ENCODE peak calls at places on chromosomes 11 and 22, in four cellular contexts. F is IMR-90, Q is body of pancreas, P is PC-9. T is an unnamed sample. For H3K4me1, the result is how much of the 10 kb centered on the place peaks cover.

GRCh38 chr11:95055273-95055897 is 6.2 kb downstream of the KDM4F start:
- DNase-seq in F (no peak), Q (no peak), P (no peak), T (no peak)

GRCh38 chr22:24185001-24185500 is 3.8 kb downstream of the SUSD2 start:
- DNase-seq in F (no peak), Q (no peak), P (no peak), T (no peak)

GRCh38 chr11:65645710-65646109 is 7.8 kb downstream of the SIPA1 start:
- DNase-seq in F (peak), Q (no peak), P (no peak), T (peak)

GRCh38 chr22:37290737-37291136 is 8.4 kb downstream of the CYTH4 start:
- DNase-seq in F (peak), Q (no peak), P (no peak), T (no peak)

GRCh38 chr11:12673601-12673923 is 659 bp upstream of the TEAD1 start:
- DNase-seq in F (no peak), Q (no peak), P (no peak), T (no peak)

GRCh38 chr11:70397336-70397982 is 870 bp upstream of the CTTN start:
- DNase-seq in F (peak), Q (peak), P (no peak), T (peak)

GRCh38 chr11:73239111-73239521 is 21.0 kb downstream of the P2RY2 start:
- DNase-seq in F (no peak), Q (no peak), P (no peak), T (no peak)

GRCh38 chr11:40186401-40187091 is 1272.9 kb downstream of the LRRC4C start:
- DNase-seq in F (no peak), Q (no peak), P (no peak), T (no peak)

GRCh38 chr11:122650619-122651018 is 4.9 kb upstream of the UBASH3B start:
- DNase-seq in F (no peak), Q (no peak), P (no peak), T (no peak)

GRCh38 chr22:22362311-22362710 is 117.7 kb downstream of the VPREB1 start:
- DNase-seq in F (no peak), Q (no peak), P (no peak), T (no peak)

GRCh38 chr11:82733444-82734119 is at the start of gene FAM181B:
- DNase-seq in F (no peak), Q (peak), P (no peak), T (peak)

GRCh38 chr11:2790581-2790925 is 90.8 kb upstream of the KCNQ1OT1 start:
- DNase-seq in F (no peak), Q (no peak), P (no peak), T (peak)

GRCh38 chr22:50245214-50246072 is 620 bp upstream of the TUBGCP6 start:
- DNase-seq in F (no peak), Q (no peak), P (peak), T (no peak)

GRCh38 chr22:33105501-33105911 is 47.3 kb upstream of the SYN3 start:
- DNase-seq in F (peak), Q (no peak), P (no peak), T (no peak)

GRCh38 chr22:36180038-36180880 is 19.7 kb upstream of the APOL3 start:
- DNase-seq in F (peak), Q (peak), P (peak), T (peak)

GRCh38 chr11:789951-790350 is at the start of gene CEND1:
- DNase-seq in F (peak), Q (no peak), P (no peak), T (peak)

GRCh38 chr11:28713850-28714249 is 605.7 kb downstream of the METTL15 start:
- DNase-seq in F (peak), Q (no peak), P (no peak), T (no peak)

GRCh38 chr22:30892286-30892685 is 76.3 kb downstream of the MORC2 start:
- DNase-seq in F (no peak), Q (peak), P (no peak), T (no peak)

GRCh38 chr11:27108809-27109208 is 68.2 kb downstream of the BBOX1 start:
- DNase-seq in F (no peak), Q (no peak), P (no peak), T (no peak)

GRCh38 chr22:42177891-42178336 is 47.3 kb upstream of the CYP2D6 start:
- DNase-seq in F (no peak), Q (no peak), P (no peak), T (no peak)

GRCh38 chr22:37141971-37142647 is 7.6 kb downstream of the IL2RB start:
- DNase-seq in F (no peak), Q (no peak), P (no peak), T (no peak)

GRCh38 chr22:29219881-29220670 is 14.4 kb downstream of the EMID1 start:
- DNase-seq in F (no peak), Q (no peak), P (no peak), T (no peak)

GRCh38 chr22:29804985-29805384 is 33.1 kb downstream of the ASCC2 start:
- DNase-seq in F (no peak), Q (no peak), P (no peak), T (no peak)

GRCh38 chr11:103537904-103538502 is 428.8 kb downstream of the DYNC2H1 start:
- DNase-seq in F (peak), Q (no peak), P (no peak), T (no peak)

GRCh38 chr22:45707605-45708004 is 36.0 kb downstream of the ATXN10 start:
- DNase-seq in F (no peak), Q (no peak), P (no peak), T (no peak)

GRCh38 chr22:45710469-45710868 is 38.8 kb downstream of the ATXN10 start:
- DNase-seq in F (no peak), Q (no peak), P (no peak), T (no peak)

GRCh38 chr22:45709866-45710265 is 38.2 kb downstream of the ATXN10 start:
- DNase-seq in F (peak), Q (no peak), P (no peak), T (no peak)

GRCh38 chr22:45708145-45708544 is 36.5 kb downstream of the ATXN10 start:
- DNase-seq in F (no peak), Q (no peak), P (no peak), T (no peak)

GRCh38 chr22:45709004-45709739 is 37.5 kb downstream of the ATXN10 start:
- DNase-seq in F (peak), Q (no peak), P (no peak), T (no peak)
- H3K4me3 ChIP-seq in F (no peak), Q (no peak), P (no peak), T (no peak)

DNA sequence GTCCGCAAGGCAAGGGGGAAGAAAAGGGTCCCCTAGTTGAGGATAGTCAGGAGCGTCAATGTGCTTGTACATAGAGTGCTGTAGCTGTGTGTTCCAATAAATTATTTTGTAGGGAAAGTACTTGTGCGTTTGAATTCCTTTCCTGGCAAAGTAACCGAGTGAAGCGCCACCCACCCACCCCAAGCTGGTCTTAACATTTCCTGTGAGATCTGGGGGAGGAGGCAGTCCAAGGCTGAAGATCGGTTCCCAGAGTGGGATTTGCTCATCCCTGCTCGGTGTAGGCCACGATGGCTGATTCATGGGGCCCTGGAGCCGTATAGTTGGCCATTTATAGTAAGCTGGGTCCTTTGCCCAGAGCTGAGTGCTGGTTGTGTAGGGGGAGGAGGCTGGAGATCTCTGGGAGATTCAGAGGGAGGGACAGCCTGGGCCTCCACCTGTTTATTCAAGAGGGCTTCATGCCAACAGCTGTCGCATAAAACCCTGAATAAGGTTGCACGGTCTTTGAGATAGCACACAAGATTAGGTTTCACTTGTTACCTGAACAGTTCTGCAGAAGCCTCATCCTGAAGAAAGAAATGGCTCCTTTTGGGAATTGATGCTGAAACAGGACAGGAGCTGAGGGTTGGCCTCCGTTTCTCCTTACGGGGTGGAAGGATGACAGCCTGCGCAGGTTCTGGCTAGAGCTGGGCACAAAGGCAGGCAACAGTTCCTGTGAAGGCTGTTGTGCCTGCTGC is 2.4 kb downstream of the ATF4 start:
- DNase-seq in F (peak), Q (peak), P (peak), T (peak)
- H3K4me1 ChIP-seq in F (under half), Q (half or more), P (under half), T (under half)

GRCh38 chr11:91174734-91175133 is 951.9 kb upstream of the CHORDC1 start:
- DNase-seq in F (no peak), Q (no peak), P (no peak), T (no peak)

GRCh38 chr11:91170711-91171110 is 947.9 kb upstream of the CHORDC1 start:
- DNase-seq in F (peak), Q (no peak), P (no peak), T (no peak)

GRCh38 chr11:91178366-91178765 is 955.5 kb upstream of the CHORDC1 start:
- DNase-seq in F (no peak), Q (no peak), P (no peak), T (no peak)

DNA sequence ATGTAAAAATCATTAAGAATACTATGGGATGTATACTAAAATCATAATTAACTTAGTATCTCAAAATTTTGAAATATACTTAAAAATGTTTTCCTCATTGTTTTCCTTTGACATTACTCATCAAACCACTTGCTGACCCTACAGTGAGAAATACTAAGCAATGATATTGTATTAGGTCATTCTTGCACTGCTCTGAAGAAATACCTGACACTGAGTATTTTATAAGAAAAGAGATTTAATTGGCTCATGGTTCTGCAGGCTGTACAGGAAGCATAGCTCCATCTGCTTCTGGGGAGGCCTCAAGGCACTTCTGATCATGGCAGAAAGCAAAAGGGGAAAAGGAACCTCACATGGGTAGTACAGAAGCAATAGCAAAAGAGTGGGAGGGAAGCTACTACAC is 950.9 kb upstream of the CHORDC1 start:
- DNase-seq in F (peak), Q (no peak), P (no peak), T (no peak)
- TF ChIP-seq CTCF in F (no peak), Q (no peak), P (no peak), T (no peak)

DNA sequence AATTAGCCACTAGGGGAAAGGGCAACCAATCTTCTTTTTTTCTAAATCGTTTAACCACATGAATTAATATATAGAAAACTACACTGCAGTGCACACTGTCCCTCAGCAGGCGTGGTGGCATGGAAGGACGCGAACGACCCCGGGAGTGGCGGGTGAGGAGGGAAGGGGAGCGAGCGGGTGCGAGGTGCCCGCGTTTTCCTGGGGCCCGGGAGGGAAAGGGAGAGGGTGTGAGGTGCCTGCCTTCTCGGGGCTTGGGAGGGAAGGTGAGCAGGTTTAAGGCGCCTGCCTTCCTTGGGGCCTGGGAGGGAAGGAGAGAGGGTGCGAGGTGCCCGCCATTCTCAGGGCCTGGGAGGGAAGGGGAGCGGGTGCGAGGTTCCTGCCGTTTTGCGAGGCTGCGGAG is 765 bp downstream of the GAB4 start:
- DNase-seq in F (no peak), Q (no peak), P (no peak), T (no peak)
- H3K4me3 ChIP-seq in F (no peak), Q (no peak), P (no peak), T (no peak)

DNA sequence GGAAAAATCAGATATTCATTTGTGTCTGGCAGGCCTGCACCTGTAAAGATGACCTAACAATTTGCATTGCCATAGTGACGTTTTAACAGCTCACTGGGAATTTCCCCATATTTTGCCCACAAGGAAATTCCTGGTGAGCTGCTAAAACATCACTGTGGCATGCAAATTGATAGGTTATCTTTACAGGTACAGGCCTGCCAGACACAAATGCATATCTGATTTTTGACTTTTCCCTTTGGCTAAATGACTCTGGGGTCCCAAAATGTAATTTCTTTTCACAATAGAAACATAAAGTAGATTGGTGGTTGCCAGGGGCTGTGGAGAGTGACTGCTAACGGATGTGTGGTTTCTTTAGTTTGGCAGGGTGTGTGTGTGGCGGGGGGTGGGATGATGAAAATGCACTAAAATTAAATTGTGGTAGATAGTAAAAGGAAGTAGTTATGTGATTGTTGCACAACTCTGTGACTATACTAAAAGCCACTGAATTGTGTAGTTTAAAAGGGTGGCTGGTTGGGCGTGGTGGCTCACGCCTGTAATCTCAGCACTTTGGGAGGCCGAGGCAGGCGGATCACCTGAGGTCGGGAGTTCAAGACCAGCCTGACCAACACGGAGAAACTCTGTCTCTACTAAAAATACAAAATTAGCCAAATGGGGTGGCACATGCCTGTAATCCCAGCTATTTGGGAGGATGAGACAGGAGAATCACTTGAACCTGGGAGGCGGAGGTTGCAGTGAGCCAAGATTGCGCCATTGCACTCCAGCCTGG is 18.5 kb upstream of the FEZ1 start:
- DNase-seq in F (peak), Q (no peak), P (peak), T (peak)
- H3K4me1 ChIP-seq in F (under half), Q (under half), P (under half), T (under half)

GRCh38 chr11:36148701-36149100 is 140.5 kb downstream of the COMMD9 start:
- DNase-seq in F (no peak), Q (no peak), P (no peak), T (no peak)

GRCh38 chr11:36150986-36151385 is 138.2 kb downstream of the COMMD9 start:
- DNase-seq in F (peak), Q (no peak), P (no peak), T (no peak)

GRCh38 chr11:36146437-36146836 is 142.8 kb downstream of the COMMD9 start:
- DNase-seq in F (no peak), Q (no peak), P (no peak), T (no peak)

GRCh38 chr11:36149538-36150242 is 139.5 kb downstream of the COMMD9 start:
- DNase-seq in F (peak), Q (peak), P (peak), T (no peak)

GRCh38 chr11:36147491-36147890 is 141.7 kb downstream of the COMMD9 start:
- DNase-seq in F (no peak), Q (no peak), P (no peak), T (no peak)
- TF ChIP-seq CTCF in F (no peak), Q (no peak), P (no peak), T (no peak)

DNA sequence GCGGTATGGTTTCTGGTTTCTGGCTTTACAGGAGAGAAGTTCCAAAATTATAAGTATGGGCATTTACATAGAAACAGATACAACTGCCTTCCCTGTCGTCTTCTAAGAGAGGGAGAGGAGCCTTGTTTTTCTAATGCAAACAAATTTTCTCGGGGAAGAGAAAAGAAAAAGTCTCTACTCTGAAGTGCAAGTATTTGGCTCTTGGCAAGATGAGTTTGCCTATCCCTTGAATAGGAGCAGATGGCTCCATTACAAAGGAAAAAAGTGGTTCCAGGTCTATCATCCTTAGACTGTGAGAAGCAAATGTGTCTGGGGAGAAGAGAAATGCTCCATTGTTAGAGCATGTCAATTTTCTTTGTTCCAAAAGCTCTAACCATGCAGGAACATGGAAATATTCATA is 455.6 kb downstream of the BUD13 start:
- DNase-seq in F (no peak), Q (no peak), P (no peak), T (no peak)
- H3K4me3 ChIP-seq in F (no peak), Q (no peak), P (no peak), T (no peak)

GRCh38 chr11:61075891-61076290 is 26.4 kb upstream of the CD5 start:
- DNase-seq in F (peak), Q (no peak), P (peak), T (no peak)
- H3K4me1 ChIP-seq in F (under half), Q (under half), P (under half), T (under half)